ENCODE peak calls at places on chromosomes 7 and 10, in eight cellular contexts. X is colonic mucosa, M is AG09309, G is endodermal cell, P is MM.1S, Z is GM12865, D is dorsolateral prefrontal cortex, U is AG10803. Y is an unnamed sample.

GRCh38 chr7:82985144-82985802 is 177.4 kb downstream of the PCLO start:
- DNase-seq in X (no peak), M (no peak), G (no peak), P (no peak), Z (no peak), D (peak), U (no peak), Y (peak)

GRCh38 chr7:141456298-141456697 is 94.9 kb upstream of the AGK start:
- DNase-seq in X (no peak), M (no peak), G (no peak), P (no peak), Z (no peak), D (no peak), U (no peak), Y (no peak)

GRCh38 chr7:91565499-91566331 is 301.5 kb downstream of the FZD1 start:
- DNase-seq in X (no peak), M (no peak), G (no peak), P (no peak), Z (no peak), D (peak), U (peak), Y (peak)

GRCh38 chr7:20033621-20034200 is 183.5 kb downstream of the MACC1 start:
- DNase-seq in X (no peak), M (peak), G (no peak), P (no peak), Z (no peak), D (no peak), U (peak), Y (peak)

GRCh38 chr7:1141651-1142050 is 18.3 kb downstream of the ZFAND2A start:
- DNase-seq in X (no peak), M (no peak), G (no peak), P (no peak), Z (no peak), D (no peak), U (no peak), Y (no peak)

GRCh38 chr10:31952066-31952465 is 23.4 kb upstream of the ARHGAP12 start:
- DNase-seq in X (no peak), M (no peak), G (no peak), P (no peak), Z (no peak), D (no peak), U (no peak), Y (no peak)

GRCh38 chr7:70696139-70696782 is 435.7 kb upstream of the GALNT17 start:
- DNase-seq in X (peak), M (no peak), G (no peak), P (peak), Z (peak), D (no peak), U (peak), Y (peak)

GRCh38 chr7:45258533-45259226 is 101.1 kb downstream of the RAMP3 start:
- DNase-seq in X (no peak), M (no peak), G (no peak), P (no peak), Z (peak), D (no peak), U (no peak), Y (no peak)

GRCh38 chr10:22682237-22683192 is 31.9 kb downstream of the PIP4K2A start:
- DNase-seq in X (no peak), M (no peak), G (no peak), P (peak), Z (peak), D (no peak), U (peak), Y (peak)

GRCh38 chr7:26278769-26279168 is 12.9 kb upstream of the SNX10 start:
- DNase-seq in X (no peak), M (no peak), G (no peak), P (peak), Z (peak), D (no peak), U (no peak), Y (peak)

GRCh38 chr10:104311184-104311720 is 27.0 kb downstream of the ITPRIP start:
- DNase-seq in X (no peak), M (no peak), G (no peak), P (no peak), Z (no peak), D (no peak), U (no peak), Y (no peak)

GRCh38 chr7:407706-408539 is 111.7 kb downstream of the PDGFA start:
- DNase-seq in X (no peak), M (no peak), G (peak), P (no peak), Z (no peak), D (no peak), U (no peak), Y (no peak)

GRCh38 chr7:76155938-76156337 is 45.8 kb upstream of the SRRM3 start:
- DNase-seq in X (no peak), M (no peak), G (no peak), P (no peak), Z (no peak), D (no peak), U (peak), Y (peak)

GRCh38 chr7:26443006-26443405 is 151.3 kb downstream of the SNX10 start:
- DNase-seq in X (no peak), M (no peak), G (no peak), P (no peak), Z (no peak), D (no peak), U (no peak), Y (no peak)

GRCh38 chr10:120944586-120945125 is 93.5 kb downstream of the WDR11 start:
- DNase-seq in X (no peak), M (no peak), G (no peak), P (no peak), Z (no peak), D (no peak), U (no peak), Y (no peak)

GRCh38 chr10:75508239-75508813 is 76.9 kb downstream of the LRMDA start:
- DNase-seq in X (no peak), M (peak), G (no peak), P (no peak), Z (no peak), D (no peak), U (peak), Y (peak)

GRCh38 chr7:138970979-138971378 is 10.2 kb downstream of the KIAA1549 start:
- DNase-seq in X (no peak), M (no peak), G (peak), P (no peak), Z (no peak), D (no peak), U (no peak), Y (no peak)

GRCh38 chr10:1061930-1062769 is 6.0 kb downstream of the WDR37 start:
- DNase-seq in X (no peak), M (no peak), G (no peak), P (no peak), Z (no peak), D (no peak), U (peak), Y (peak)

GRCh38 chr10:3538850-3539531 is 246.0 kb downstream of the KLF6 start:
- DNase-seq in X (no peak), M (peak), G (peak), P (no peak), Z (no peak), D (no peak), U (peak), Y (peak)

GRCh38 chr7:87127019-87127418 is 25.2 kb upstream of the DMTF1 start:
- DNase-seq in X (no peak), M (no peak), G (no peak), P (no peak), Z (peak), D (no peak), U (no peak), Y (no peak)

GRCh38 chr7:111103678-111104274 is 12.8 kb downstream of the LRRN3 start:
- DNase-seq in X (no peak), M (no peak), G (no peak), P (no peak), Z (no peak), D (no peak), U (no peak), Y (no peak)

GRCh38 chr10:132932461-132933307 is 9.7 kb downstream of the CFAP46 start:
- DNase-seq in X (no peak), M (no peak), G (no peak), P (no peak), Z (no peak), D (no peak), U (no peak), Y (no peak)

GRCh38 chr10:77799352-77799751 is 127.2 kb downstream of the DLG5 start:
- DNase-seq in X (no peak), M (no peak), G (no peak), P (no peak), Z (no peak), D (no peak), U (peak), Y (no peak)

GRCh38 chr7:122901250-122901649 is 15.0 kb upstream of the CADPS2 start:
- DNase-seq in X (no peak), M (no peak), G (no peak), P (no peak), Z (no peak), D (no peak), U (peak), Y (no peak)

GRCh38 chr7:84855758-84856157 is 331.1 kb downstream of the SEMA3D start:
- DNase-seq in X (no peak), M (no peak), G (no peak), P (no peak), Z (no peak), D (no peak), U (no peak), Y (no peak)

GRCh38 chr10:77927343-77928256 is 1.0 kb upstream of the DLG5 start:
- DNase-seq in X (no peak), M (no peak), G (peak), P (no peak), Z (no peak), D (peak), U (no peak), Y (no peak)

GRCh38 chr7:130387306-130387627 is 7.0 kb downstream of the CPA1 start:
- DNase-seq in X (no peak), M (no peak), G (no peak), P (no peak), Z (no peak), D (no peak), U (no peak), Y (no peak)

GRCh38 chr10:113517893-113518240 is 35.0 kb upstream of the HABP2 start:
- DNase-seq in X (no peak), M (no peak), G (peak), P (no peak), Z (no peak), D (no peak), U (no peak), Y (no peak)

GRCh38 chr7:6652446-6653011 is 15.4 kb downstream of the ZNF316 start:
- DNase-seq in X (no peak), M (no peak), G (peak), P (no peak), Z (no peak), D (no peak), U (no peak), Y (no peak)

GRCh38 chr10:24866615-24867583 is 85.5 kb downstream of the PRTFDC1 start:
- DNase-seq in X (peak), M (peak), G (peak), P (no peak), Z (no peak), D (no peak), U (peak), Y (peak)

GRCh38 chr10:120415709-120416330 is 41.2 kb upstream of the PLPP4 start:
- DNase-seq in X (no peak), M (peak), G (no peak), P (no peak), Z (no peak), D (no peak), U (peak), Y (peak)

DNA sequence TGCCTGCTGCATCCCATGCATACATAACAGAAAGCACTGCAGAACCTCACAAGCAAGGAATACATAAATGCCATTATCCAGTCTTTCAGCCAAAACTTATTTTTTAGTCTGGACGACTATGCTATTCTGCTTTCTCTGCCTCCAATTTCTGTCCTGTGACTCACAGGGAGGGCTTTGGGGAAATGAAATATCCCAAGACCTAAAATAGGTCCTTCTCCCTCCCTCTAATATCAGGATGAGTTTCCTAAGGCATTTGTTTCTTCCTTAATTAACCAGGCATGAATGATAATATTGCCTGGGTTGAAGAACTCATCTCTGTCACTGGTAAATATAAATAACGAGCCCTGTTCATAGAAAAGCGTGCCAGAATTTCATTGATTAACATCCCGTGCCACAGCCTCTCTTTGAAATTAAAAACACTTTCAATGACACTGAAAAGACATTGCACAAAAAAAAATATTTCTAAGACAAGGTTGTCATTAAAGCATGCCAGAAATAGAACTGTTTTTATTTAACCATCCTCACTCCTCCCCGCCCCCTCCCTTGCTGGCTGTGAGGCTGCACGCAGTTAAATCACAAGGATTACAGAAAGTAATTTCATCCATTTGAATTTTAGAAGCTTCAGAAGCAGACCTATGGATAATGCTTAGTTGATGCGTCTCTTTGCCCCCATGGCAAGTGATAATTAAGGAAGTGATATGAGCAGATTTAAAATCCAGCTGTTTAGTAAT is 103.0 kb upstream of the ANKRD1 start:
- DNase-seq in X (no peak), M (no peak), G (no peak), P (no peak), Z (no peak), D (no peak), U (no peak), Y (no peak)
- H3K4me3 ChIP-seq in X (no peak), M (no peak), G (no peak), P (no peak), Z (no peak), D (peak), U (no peak), Y (no peak)

GRCh38 chr10:54415483-54415882 is 385.5 kb downstream of the PCDH15 start:
- DNase-seq in X (no peak), M (no peak), G (no peak), P (no peak), Z (no peak), D (no peak), U (no peak), Y (no peak)
- TF ChIP-seq CTCF in X (no peak), M (no peak), G (peak), P (peak), Z (no peak), D (no peak), U (no peak), Y (no peak)

GRCh38 chr7:148435715-148436114 is 154.9 kb upstream of the C7orf33 start:
- DNase-seq in X (no peak), M (no peak), G (no peak), P (no peak), Z (no peak), D (no peak), U (no peak), Y (no peak)

GRCh38 chr7:148436135-148436534 is 154.4 kb upstream of the C7orf33 start:
- DNase-seq in X (no peak), M (no peak), G (no peak), P (no peak), Z (no peak), D (no peak), U (no peak), Y (no peak)

GRCh38 chr7:148434887-148435286 is 155.7 kb upstream of the C7orf33 start:
- DNase-seq in X (no peak), M (no peak), G (no peak), P (no peak), Z (no peak), D (no peak), U (no peak), Y (no peak)

GRCh38 chr7:148433521-148434180 is 156.9 kb upstream of the C7orf33 start:
- DNase-seq in X (no peak), M (no peak), G (no peak), P (no peak), Z (no peak), D (no peak), U (no peak), Y (no peak)

GRCh38 chr7:148434181-148434769 is 156.3 kb upstream of the C7orf33 start:
- DNase-seq in X (no peak), M (no peak), G (no peak), P (no peak), Z (no peak), D (no peak), U (peak), Y (peak)
- H3K4me3 ChIP-seq in X (no peak), M (no peak), G (no peak), P (no peak), Z (no peak), D (no peak), U (no peak), Y (no peak)

GRCh38 chr7:117381357-117381756 is 45.9 kb downstream of the ASZ1 start:
- DNase-seq in X (no peak), M (no peak), G (no peak), P (no peak), Z (peak), D (no peak), U (no peak), Y (no peak)
- TF ChIP-seq CTCF in X (no peak), M (peak), G (peak), P (peak), Z (peak), D (no peak), U (no peak), Y (no peak)

GRCh38 chr10:131279516-131279915 is 32.0 kb downstream of the TCERG1L start:
- DNase-seq in X (no peak), M (no peak), G (no peak), P (no peak), Z (no peak), D (no peak), U (no peak), Y (no peak)
- H3K4me3 ChIP-seq in X (no peak), M (no peak), G (no peak), P (no peak), Z (no peak), D (no peak), U (no peak), Y (no peak)

Y was measured in bronchial epithelial cell.